ENCODE peak calls at places on chromosomes 2 and 18, in ten cellular contexts. F, S, A, R, P, M, N, B, X and V are unnamed samples.

GRCh38 chr2:115774361-115774760 is 1331.9 kb downstream of the DPP10 start:
- DNase-seq in F (no peak), S (no peak), A (no peak), R (no peak), P (no peak), M (no peak), N (no peak), B (no peak), X (no peak), V (no peak)

GRCh38 chr2:29329899-29330298 is 214.7 kb downstream of the CLIP4 start:
- DNase-seq in F (no peak), S (no peak), A (no peak), R (no peak), P (no peak), M (no peak), N (no peak), B (no peak), X (no peak), V (no peak)

GRCh38 chr2:218717262-218717661 is 6.6 kb downstream of the TTLL4 start:
- DNase-seq in F (no peak), S (no peak), A (no peak), R (no peak), P (no peak), M (no peak), N (no peak), B (no peak), X (no peak), V (no peak)

GRCh38 chr2:50438293-50438692 is 593.6 kb downstream of the NRXN1 start:
- DNase-seq in F (no peak), S (no peak), A (no peak), R (no peak), P (no peak), M (no peak), N (no peak), B (no peak), X (peak; percentile 42), V (no peak)

GRCh38 chr2:23513881-23514793 is 129.2 kb downstream of the KLHL29 start:
- DNase-seq in F (no peak), S (no peak), A (no peak), R (no peak), P (no peak), M (no peak), N (no peak), B (no peak), X (no peak), V (no peak)

GRCh38 chr2:237874585-237875161 is 15.2 kb downstream of the RAMP1 start:
- DNase-seq in F (no peak), S (no peak), A (no peak), R (no peak), P (peak; percentile 10), M (peak; percentile 21), N (no peak), B (no peak), X (no peak), V (no peak)

GRCh38 chr2:227834423-227834822 is 20.8 kb downstream of the CCL20 start:
- DNase-seq in F (peak; percentile 34), S (no peak), A (no peak), R (no peak), P (no peak), M (no peak), N (no peak), B (no peak), X (no peak), V (no peak)

GRCh38 chr2:167792126-167792525 is 455.3 kb downstream of the STK39 start:
- DNase-seq in F (no peak), S (no peak), A (no peak), R (no peak), P (no peak), M (no peak), N (no peak), B (no peak), X (no peak), V (no peak)

GRCh38 chr18:24535831-24536230 is 75.4 kb downstream of the HRH4 start:
- DNase-seq in F (no peak), S (no peak), A (no peak), R (no peak), P (no peak), M (no peak), N (no peak), B (no peak), X (no peak), V (no peak)

GRCh38 chr2:33322099-33322498 is 154.3 kb upstream of the RASGRP3 start:
- DNase-seq in F (no peak), S (no peak), A (no peak), R (no peak), P (no peak), M (no peak), N (no peak), B (no peak), X (no peak), V (no peak)

GRCh38 chr2:96795076-96795475 is 21.0 kb upstream of the CNNM3 start:
- DNase-seq in F (no peak), S (peak; percentile 64), A (no peak), R (no peak), P (no peak), M (no peak), N (no peak), B (no peak), X (no peak), V (no peak)

GRCh38 chr2:61636686-61637085 is 98.5 kb upstream of the XPO1 start:
- DNase-seq in F (no peak), S (no peak), A (no peak), R (no peak), P (no peak), M (no peak), N (no peak), B (no peak), X (no peak), V (no peak)

GRCh38 chr18:1999387-1999786 is 571.9 kb downstream of the METTL4 start:
- DNase-seq in F (no peak), S (no peak), A (no peak), R (no peak), P (no peak), M (no peak), N (no peak), B (no peak), X (no peak), V (no peak)

GRCh38 chr2:6692819-6693218 is 172.9 kb downstream of the CMPK2 start:
- DNase-seq in F (no peak), S (no peak), A (no peak), R (no peak), P (no peak), M (no peak), N (no peak), B (no peak), X (no peak), V (no peak)

GRCh38 chr2:134252092-134252775 is 1.6 kb upstream of the MGAT5 start:
- DNase-seq in F (no peak), S (no peak), A (no peak), R (no peak), P (no peak), M (no peak), N (no peak), B (no peak), X (no peak), V (no peak)

GRCh38 chr2:132645943-132646804 is 23.8 kb downstream of the LYPD1 start:
- DNase-seq in F (no peak), S (peak; percentile 32), A (no peak), R (no peak), P (no peak), M (no peak), N (no peak), B (no peak), X (no peak), V (no peak)

GRCh38 chr2:46350030-46350699 is 53.0 kb downstream of the EPAS1 start:
- DNase-seq in F (no peak), S (no peak), A (no peak), R (no peak), P (no peak), M (no peak), N (no peak), B (no peak), X (no peak), V (no peak)

GRCh38 chr2:213544940-213545339 is 260.7 kb downstream of the SPAG16 start:
- DNase-seq in F (no peak), S (no peak), A (no peak), R (no peak), P (no peak), M (no peak), N (no peak), B (no peak), X (no peak), V (no peak)

GRCh38 chr2:5695641-5696350 is 3.6 kb downstream of the SOX11 start:
- DNase-seq in F (no peak), S (peak; percentile 72), A (no peak), R (no peak), P (no peak), M (no peak), N (peak; percentile 77), B (no peak), X (no peak), V (no peak)

DNA sequence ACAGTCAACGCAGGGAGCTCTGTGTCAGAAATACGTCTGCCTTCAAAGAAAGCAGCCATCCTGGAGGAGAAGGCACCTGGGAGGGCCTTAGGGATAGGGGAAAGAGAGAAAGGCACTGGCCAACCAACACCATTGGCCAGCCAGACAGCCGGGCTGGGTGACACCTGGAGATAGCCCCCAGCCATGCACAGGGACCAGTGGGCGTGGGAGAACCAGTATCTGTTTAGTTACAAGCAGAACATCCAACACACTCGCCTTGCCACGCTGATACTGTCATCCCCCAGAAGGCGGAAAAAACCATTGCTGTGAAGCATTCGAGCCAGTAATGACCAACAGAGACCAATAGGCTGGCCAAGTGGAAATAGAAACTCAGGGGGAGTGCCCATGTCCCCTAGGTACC is 15.5 kb downstream of the ASPRV1 start:
- DNase-seq in F (no peak), S (no peak), A (no peak), R (no peak), P (no peak), M (no peak), N (no peak), B (no peak), X (no peak), V (no peak)
- H3K27ac ChIP-seq in F (no peak overlapping the region), S (no peak overlapping the region), A (no peak overlapping the region), R (no peak overlapping the region), P (no peak overlapping the region), M (peak overlapping the region; percentile 65), N (peak overlapping the region; percentile 73), B (no peak overlapping the region), X (no peak overlapping the region), V (no peak overlapping the region)

GRCh38 chr2:110771549-110772382 is 39.4 kb downstream of the ACOXL start:
- DNase-seq in F (no peak), S (no peak), A (no peak), R (no peak), P (no peak), M (no peak), N (no peak), B (no peak), X (no peak), V (no peak)
- H3K27ac ChIP-seq in F (no peak overlapping the region), S (no peak overlapping the region), A (no peak overlapping the region), R (no peak overlapping the region), P (peak overlapping the region; percentile 16), M (no peak overlapping the region), N (no peak overlapping the region), B (no peak overlapping the region), X (no peak overlapping the region), V (no peak overlapping the region)

GRCh38 chr2:170254293-170254732 is 76.4 kb downstream of the MYO3B start:
- DNase-seq in F (no peak), S (no peak), A (no peak), R (no peak), P (no peak), M (no peak), N (peak; percentile 23), B (no peak), X (no peak), V (no peak)
- H3K27ac ChIP-seq in F (no peak overlapping the region), S (no peak overlapping the region), A (no peak overlapping the region), R (no peak overlapping the region), P (no peak overlapping the region), M (no peak overlapping the region), N (no peak overlapping the region), B (no peak overlapping the region), X (no peak overlapping the region), V (no peak overlapping the region)

GRCh38 chr2:108270346-108270745 is 18.3 kb upstream of the SULT1C2 start:
- DNase-seq in F (no peak), S (no peak), A (no peak), R (no peak), P (no peak), M (no peak), N (no peak), B (no peak), X (no peak), V (no peak)
- H3K27ac ChIP-seq in F (no peak overlapping the region), S (no peak overlapping the region), A (no peak overlapping the region), R (no peak overlapping the region), P (no peak overlapping the region), M (no peak overlapping the region), N (no peak overlapping the region), B (no peak overlapping the region), X (no peak overlapping the region), V (no peak overlapping the region)